ENCODE peak calls at places on chromosomes 2 and 18, in ten cellular contexts. A, B, V, I, G, H, Q, Y, J and U are unnamed samples.
A peak's percentile ranks its signal among the peaks of the same experiment; 100 is the strongest.

GRCh38 chr18:70491734-70492348 is 203.0 kb downstream of the SOCS6 start:
- DNase-seq in A (peak; percentile 72), B (peak; percentile 71), V (peak; percentile 64), I (peak; percentile 63), G (no peak), H (peak; percentile 14), Q (peak; percentile 23), Y (no peak), J (no peak), U (peak; percentile 14)

GRCh38 chr2:8558096-8558495 is 123.8 kb upstream of the ID2 start:
- DNase-seq in A (no peak), B (no peak), V (no peak), I (no peak), G (peak; percentile 35), H (no peak), Q (no peak), Y (peak; percentile 41), J (no peak), U (no peak)

GRCh38 chr2:19380532-19380931 is 22.1 kb upstream of the OSR1 start:
- DNase-seq in A (no peak), B (no peak), V (no peak), I (no peak), G (no peak), H (no peak), Q (no peak), Y (no peak), J (no peak), U (no peak)

GRCh38 chr18:23998811-23999210 is 15.7 kb upstream of the TTC39C start:
- DNase-seq in A (peak; percentile 57), B (no peak), V (no peak), I (no peak), G (no peak), H (no peak), Q (no peak), Y (no peak), J (no peak), U (no peak)

GRCh38 chr18:73895701-73896100 is 251.9 kb downstream of the FBXO15 start:
- DNase-seq in A (peak; percentile 81), B (peak; percentile 69), V (no peak), I (no peak), G (no peak), H (no peak), Q (no peak), Y (no peak), J (no peak), U (no peak)

GRCh38 chr18:67301592-67301991 is 214.9 kb downstream of the DSEL start:
- DNase-seq in A (no peak), B (no peak), V (no peak), I (no peak), G (no peak), H (no peak), Q (no peak), Y (no peak), J (no peak), U (no peak)

GRCh38 chr2:115163572-115163971 is 721.1 kb downstream of the DPP10 start:
- DNase-seq in A (no peak), B (peak; percentile 53), V (no peak), I (no peak), G (no peak), H (no peak), Q (no peak), Y (no peak), J (no peak), U (no peak)

GRCh38 chr2:151162185-151162584 is 99.5 kb downstream of the RBM43 start:
- DNase-seq in A (peak; percentile 4), B (peak; percentile 22), V (no peak), I (no peak), G (no peak), H (peak; percentile 18), Q (no peak), Y (no peak), J (no peak), U (peak; percentile 19)

GRCh38 chr2:75146903-75147332 is 52.4 kb downstream of the TACR1 start:
- DNase-seq in A (peak; percentile 36), B (no peak), V (no peak), I (no peak), G (no peak), H (peak; percentile 10), Q (no peak), Y (no peak), J (no peak), U (no peak)

GRCh38 chr2:72153924-72154323 is 6.3 kb upstream of the CYP26B1 start:
- DNase-seq in A (no peak), B (no peak), V (no peak), I (no peak), G (no peak), H (no peak), Q (no peak), Y (no peak), J (peak; percentile 12), U (no peak)

GRCh38 chr2:55985406-55985805 is 61.8 kb upstream of the EFEMP1 start:
- DNase-seq in A (no peak), B (no peak), V (no peak), I (no peak), G (no peak), H (no peak), Q (no peak), Y (no peak), J (no peak), U (no peak)

GRCh38 chr2:64237266-64237665 is 93.0 kb upstream of the PELI1 start:
- DNase-seq in A (no peak), B (no peak), V (no peak), I (no peak), G (no peak), H (no peak), Q (no peak), Y (no peak), J (no peak), U (no peak)

GRCh38 chr18:9025104-9025838 is 77.2 kb upstream of the NDUFV2 start:
- DNase-seq in A (no peak), B (no peak), V (no peak), I (no peak), G (no peak), H (no peak), Q (no peak), Y (no peak), J (no peak), U (no peak)

GRCh38 chr2:109660046-109660860 is 46.1 kb downstream of the SOWAHC start:
- DNase-seq in A (peak; percentile 88), B (no peak), V (no peak), I (no peak), G (no peak), H (no peak), Q (no peak), Y (no peak), J (no peak), U (no peak)

GRCh38 chr2:61045999-61046398 is 19.7 kb upstream of the SANBR start:
- DNase-seq in A (no peak), B (no peak), V (no peak), I (no peak), G (no peak), H (no peak), Q (no peak), Y (no peak), J (no peak), U (no peak)

GRCh38 chr2:190576565-190576964 is 42.0 kb upstream of the NEMP2 start:
- DNase-seq in A (no peak), B (no peak), V (no peak), I (no peak), G (no peak), H (no peak), Q (no peak), Y (no peak), J (no peak), U (no peak)

GRCh38 chr2:34031097-34031496 is 432.0 kb upstream of the FAM98A start:
- DNase-seq in A (peak; percentile 68), B (peak; percentile 26), V (no peak), I (no peak), G (no peak), H (no peak), Q (no peak), Y (no peak), J (no peak), U (no peak)

GRCh38 chr2:20884829-20885228 is 61.9 kb upstream of the LDAH start:
- DNase-seq in A (no peak), B (no peak), V (no peak), I (no peak), G (no peak), H (no peak), Q (no peak), Y (no peak), J (no peak), U (no peak)

GRCh38 chr2:200477667-200478121 is 32.2 kb downstream of the KCTD18 start:
- DNase-seq in A (no peak), B (no peak), V (no peak), I (peak; percentile 56), G (peak; percentile 77), H (no peak), Q (no peak), Y (peak; percentile 88), J (no peak), U (no peak)

GRCh38 chr2:53303012-53303578 is 464.5 kb upstream of the CHAC2 start:
- DNase-seq in A (no peak), B (no peak), V (no peak), I (no peak), G (no peak), H (no peak), Q (no peak), Y (no peak), J (no peak), U (no peak)

GRCh38 chr2:84958135-84959044 is 12.6 kb upstream of the KCMF1 start:
- DNase-seq in A (peak; percentile 78), B (peak; percentile 100), V (no peak), I (no peak), G (peak; percentile 59), H (no peak), Q (no peak), Y (peak; percentile 62), J (no peak), U (peak; percentile 80)

GRCh38 chr2:228731517-228731916 is 539.6 kb downstream of the PID1 start:
- DNase-seq in A (no peak), B (peak; percentile 65), V (no peak), I (no peak), G (peak; percentile 53), H (no peak), Q (no peak), Y (peak; percentile 72), J (no peak), U (peak; percentile 35)

GRCh38 chr2:95377216-95377530 is 25.3 kb upstream of the FAHD2A start:
- DNase-seq in A (no peak), B (no peak), V (no peak), I (no peak), G (peak; percentile 47), H (no peak), Q (no peak), Y (peak; percentile 47), J (peak; percentile 22), U (no peak)

GRCh38 chr2:17388790-17389189 is 129.4 kb downstream of the RAD51AP2 start:
- DNase-seq in A (no peak), B (no peak), V (no peak), I (no peak), G (no peak), H (no peak), Q (no peak), Y (no peak), J (no peak), U (no peak)

GRCh38 chr2:3208591-3208990 is 169.0 kb downstream of the EIPR1 start:
- DNase-seq in A (no peak), B (no peak), V (no peak), I (no peak), G (no peak), H (no peak), Q (no peak), Y (no peak), J (peak; percentile 10), U (no peak)